ENCODE peak calls at places on chromosomes 6 and 20, in nine cellular contexts. One of them, this sample, is unnamed.
A peak's percentile ranks its signal among the peaks of the same experiment; 100 is the strongest.

GRCh38 chr6:24630861-24631505 is 15.0 kb downstream of the KIAA0319 start:
- DNase-seq in heart left ventricle: no peak
- DNase-seq in BE2C: no peak
- DNase-seq in cardiac muscle cell: no peak
- DNase-seq in HFF-Myc: no peak
- DNase-seq in upper lobe of right lung: no peak
- DNase-seq in HL-60: no peak
- DNase-seq in fibroblast of the aortic adventitia: no peak
- DNase-seq in prostate gland: no peak
- DNase-seq in this sample: no peak

GRCh38 chr20:47915495-47915894 is 130.2 kb upstream of the SULF2 start:
- DNase-seq in heart left ventricle: no peak
- DNase-seq in BE2C: no peak
- DNase-seq in cardiac muscle cell: no peak
- DNase-seq in HFF-Myc: no peak
- DNase-seq in upper lobe of right lung: no peak
- DNase-seq in HL-60: no peak
- DNase-seq in fibroblast of the aortic adventitia: no peak
- DNase-seq in prostate gland: no peak
- DNase-seq in this sample: no peak

GRCh38 chr20:44137210-44137781 is 49.7 kb downstream of the JPH2 start:
- DNase-seq in heart left ventricle: peak; percentile 80
- DNase-seq in BE2C: no peak
- DNase-seq in cardiac muscle cell: peak; percentile 68
- DNase-seq in HFF-Myc: no peak
- DNase-seq in upper lobe of right lung: no peak
- DNase-seq in HL-60: no peak
- DNase-seq in fibroblast of the aortic adventitia: peak; percentile 25
- DNase-seq in prostate gland: no peak
- DNase-seq in this sample: peak; percentile 58

GRCh38 chr20:58359441-58359840 is 29.6 kb upstream of the VAPB start:
- DNase-seq in heart left ventricle: no peak
- DNase-seq in BE2C: peak; percentile 61
- DNase-seq in cardiac muscle cell: peak; percentile 30
- DNase-seq in HFF-Myc: no peak
- DNase-seq in upper lobe of right lung: no peak
- DNase-seq in HL-60: no peak
- DNase-seq in fibroblast of the aortic adventitia: peak; percentile 12
- DNase-seq in prostate gland: no peak
- DNase-seq in this sample: peak; percentile 22

GRCh38 chr6:117502580-117502979 is 20.1 kb downstream of the DCBLD1 start:
- DNase-seq in heart left ventricle: no peak
- DNase-seq in BE2C: no peak
- DNase-seq in cardiac muscle cell: peak; percentile 50
- DNase-seq in HFF-Myc: no peak
- DNase-seq in upper lobe of right lung: no peak
- DNase-seq in HL-60: no peak
- DNase-seq in fibroblast of the aortic adventitia: peak; percentile 38
- DNase-seq in prostate gland: no peak
- DNase-seq in this sample: no peak

GRCh38 chr20:5172167-5172586 is 45.4 kb downstream of the CDS2 start:
- DNase-seq in heart left ventricle: no peak
- DNase-seq in BE2C: no peak
- DNase-seq in cardiac muscle cell: no peak
- DNase-seq in HFF-Myc: no peak
- DNase-seq in upper lobe of right lung: no peak
- DNase-seq in HL-60: no peak
- DNase-seq in fibroblast of the aortic adventitia: no peak
- DNase-seq in prostate gland: no peak
- DNase-seq in this sample: no peak

GRCh38 chr20:17530716-17531536 is at the start of gene BFSP1:
- DNase-seq in heart left ventricle: peak; percentile 61
- DNase-seq in BE2C: peak; percentile 75
- DNase-seq in cardiac muscle cell: peak; percentile 80
- DNase-seq in HFF-Myc: no peak
- DNase-seq in upper lobe of right lung: peak; percentile 82
- DNase-seq in HL-60: no peak
- DNase-seq in fibroblast of the aortic adventitia: peak; percentile 51
- DNase-seq in prostate gland: peak; percentile 22
- DNase-seq in this sample: peak; percentile 55

GRCh38 chr20:48523191-48523757 is 304.5 kb downstream of the PREX1 start:
- DNase-seq in heart left ventricle: no peak
- DNase-seq in BE2C: no peak
- DNase-seq in cardiac muscle cell: peak; percentile 91
- DNase-seq in HFF-Myc: peak; percentile 59
- DNase-seq in upper lobe of right lung: no peak
- DNase-seq in HL-60: peak; percentile 6
- DNase-seq in fibroblast of the aortic adventitia: peak; percentile 79
- DNase-seq in prostate gland: no peak
- DNase-seq in this sample: peak; percentile 54

GRCh38 chr20:11549172-11550117 is 368.2 kb upstream of the BTBD3 start:
- DNase-seq in heart left ventricle: no peak
- DNase-seq in BE2C: no peak
- DNase-seq in cardiac muscle cell: peak; percentile 3
- DNase-seq in HFF-Myc: no peak
- DNase-seq in upper lobe of right lung: no peak
- DNase-seq in HL-60: no peak
- DNase-seq in fibroblast of the aortic adventitia: no peak
- DNase-seq in prostate gland: no peak
- DNase-seq in this sample: no peak

DNA sequence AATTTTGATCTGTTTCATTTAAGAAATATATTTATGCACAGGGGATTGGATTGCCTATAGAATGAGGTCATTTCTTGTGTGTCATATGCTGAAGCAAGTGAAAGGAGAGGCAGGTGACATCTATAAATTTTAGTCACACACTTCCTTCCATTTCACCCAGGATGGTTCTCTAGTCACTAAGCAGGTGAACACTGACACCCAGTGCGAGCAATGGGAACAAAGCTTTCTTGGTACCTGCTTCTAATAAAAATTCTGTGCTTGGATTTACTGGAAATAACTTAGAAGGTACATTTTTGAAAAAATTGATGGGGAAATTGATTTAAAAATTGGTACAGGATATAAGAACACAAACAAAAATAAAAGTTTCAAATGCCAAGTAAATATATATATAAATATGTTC is 66.9 kb upstream of the MC3R start:
- DNase-seq in heart left ventricle: no peak
- DNase-seq in BE2C: no peak
- DNase-seq in cardiac muscle cell: no peak
- DNase-seq in HFF-Myc: no peak
- DNase-seq in upper lobe of right lung: no peak
- DNase-seq in HL-60: no peak
- DNase-seq in fibroblast of the aortic adventitia: no peak
- DNase-seq in prostate gland: no peak
- DNase-seq in this sample: no peak
- TF ChIP-seq CTCF in heart left ventricle: peak; percentile 23
- TF ChIP-seq CTCF in BE2C: peak; percentile 58
- TF ChIP-seq CTCF in cardiac muscle cell: no peak
- TF ChIP-seq CTCF in HFF-Myc: no peak
- TF ChIP-seq CTCF in upper lobe of right lung: peak; percentile 29
- TF ChIP-seq CTCF in HL-60: no peak
- TF ChIP-seq CTCF in fibroblast of the aortic adventitia: no peak
- TF ChIP-seq CTCF in prostate gland: no peak
- TF ChIP-seq CTCF in this sample: no peak

GRCh38 chr6:449486-450419 is 58.2 kb downstream of the IRF4 start:
- DNase-seq in heart left ventricle: no peak
- DNase-seq in BE2C: no peak
- DNase-seq in cardiac muscle cell: no peak
- DNase-seq in HFF-Myc: no peak
- DNase-seq in upper lobe of right lung: no peak
- DNase-seq in HL-60: no peak
- DNase-seq in fibroblast of the aortic adventitia: no peak
- DNase-seq in prostate gland: no peak
- DNase-seq in this sample: no peak
- H3K4me3 ChIP-seq in heart left ventricle: no peak overlapping the region
- H3K4me3 ChIP-seq in BE2C: no peak overlapping the region
- H3K4me3 ChIP-seq in cardiac muscle cell: no peak overlapping the region
- H3K4me3 ChIP-seq in HFF-Myc: no peak overlapping the region
- H3K4me3 ChIP-seq in upper lobe of right lung: no peak overlapping the region
- H3K4me3 ChIP-seq in HL-60: no peak overlapping the region
- H3K4me3 ChIP-seq in fibroblast of the aortic adventitia: no peak overlapping the region
- H3K4me3 ChIP-seq in prostate gland: no peak overlapping the region
- H3K4me3 ChIP-seq in this sample: no peak overlapping the region

GRCh38 chr6:135434095-135434494 is 63.4 kb downstream of the AHI1 start:
- DNase-seq in heart left ventricle: no peak
- DNase-seq in BE2C: no peak
- DNase-seq in cardiac muscle cell: no peak
- DNase-seq in HFF-Myc: no peak
- DNase-seq in upper lobe of right lung: no peak
- DNase-seq in HL-60: no peak
- DNase-seq in fibroblast of the aortic adventitia: no peak
- DNase-seq in prostate gland: no peak
- DNase-seq in this sample: no peak

GRCh38 chr6:135439549-135439948 is 58.0 kb downstream of the AHI1 start:
- DNase-seq in heart left ventricle: no peak
- DNase-seq in BE2C: no peak
- DNase-seq in cardiac muscle cell: no peak
- DNase-seq in HFF-Myc: no peak
- DNase-seq in upper lobe of right lung: no peak
- DNase-seq in HL-60: no peak
- DNase-seq in fibroblast of the aortic adventitia: no peak
- DNase-seq in prostate gland: no peak
- DNase-seq in this sample: no peak

GRCh38 chr6:135440087-135440792 is 57.3 kb downstream of the AHI1 start:
- DNase-seq in heart left ventricle: no peak
- DNase-seq in BE2C: no peak
- DNase-seq in cardiac muscle cell: no peak
- DNase-seq in HFF-Myc: no peak
- DNase-seq in upper lobe of right lung: no peak
- DNase-seq in HL-60: no peak
- DNase-seq in fibroblast of the aortic adventitia: no peak
- DNase-seq in prostate gland: no peak
- DNase-seq in this sample: no peak

GRCh38 chr6:135438907-135439535 is 58.5 kb downstream of the AHI1 start:
- DNase-seq in heart left ventricle: no peak
- DNase-seq in BE2C: no peak
- DNase-seq in cardiac muscle cell: peak; percentile 40
- DNase-seq in HFF-Myc: peak; percentile 7
- DNase-seq in upper lobe of right lung: no peak
- DNase-seq in HL-60: no peak
- DNase-seq in fibroblast of the aortic adventitia: peak; percentile 44
- DNase-seq in prostate gland: no peak
- DNase-seq in this sample: peak; percentile 37
- TF ChIP-seq CTCF in heart left ventricle: peak; percentile 22
- TF ChIP-seq CTCF in BE2C: peak; percentile 54
- TF ChIP-seq CTCF in cardiac muscle cell: peak; percentile 48
- TF ChIP-seq CTCF in HFF-Myc: peak; percentile 26
- TF ChIP-seq CTCF in upper lobe of right lung: peak; percentile 40
- TF ChIP-seq CTCF in HL-60: peak; percentile 52
- TF ChIP-seq CTCF in fibroblast of the aortic adventitia: peak; percentile 52
- TF ChIP-seq CTCF in prostate gland: peak; percentile 14
- TF ChIP-seq CTCF in this sample: peak; percentile 51

GRCh38 chr6:127484207-127484858 is 25.1 kb upstream of the KIAA0408 start:
- DNase-seq in heart left ventricle: no peak
- DNase-seq in BE2C: no peak
- DNase-seq in cardiac muscle cell: peak; percentile 49
- DNase-seq in HFF-Myc: no peak
- DNase-seq in upper lobe of right lung: no peak
- DNase-seq in HL-60: no peak
- DNase-seq in fibroblast of the aortic adventitia: peak; percentile 58
- DNase-seq in prostate gland: no peak
- DNase-seq in this sample: peak; percentile 65
- H3K4me3 ChIP-seq in heart left ventricle: no peak overlapping the region
- H3K4me3 ChIP-seq in BE2C: no peak overlapping the region
- H3K4me3 ChIP-seq in cardiac muscle cell: no peak overlapping the region
- H3K4me3 ChIP-seq in HFF-Myc: no peak overlapping the region
- H3K4me3 ChIP-seq in upper lobe of right lung: peak overlapping the region; percentile 14
- H3K4me3 ChIP-seq in HL-60: no peak overlapping the region
- H3K4me3 ChIP-seq in fibroblast of the aortic adventitia: peak overlapping the region; percentile 1
- H3K4me3 ChIP-seq in prostate gland: no peak overlapping the region
- H3K4me3 ChIP-seq in this sample: no peak overlapping the region

GRCh38 chr6:69311888-69312287 is 484.9 kb downstream of the LMBRD1 start:
- DNase-seq in heart left ventricle: no peak
- DNase-seq in BE2C: no peak
- DNase-seq in cardiac muscle cell: no peak
- DNase-seq in HFF-Myc: no peak
- DNase-seq in upper lobe of right lung: no peak
- DNase-seq in HL-60: no peak
- DNase-seq in fibroblast of the aortic adventitia: no peak
- DNase-seq in prostate gland: no peak
- DNase-seq in this sample: no peak
- TF ChIP-seq CTCF in heart left ventricle: no peak
- TF ChIP-seq CTCF in BE2C: no peak
- TF ChIP-seq CTCF in cardiac muscle cell: no peak
- TF ChIP-seq CTCF in HFF-Myc: no peak
- TF ChIP-seq CTCF in upper lobe of right lung: no peak
- TF ChIP-seq CTCF in HL-60: no peak
- TF ChIP-seq CTCF in fibroblast of the aortic adventitia: no peak
- TF ChIP-seq CTCF in prostate gland: no peak
- TF ChIP-seq CTCF in this sample: no peak

GRCh38 chr6:161918154-161918553 is 644.3 kb upstream of the AGPAT4 start:
- DNase-seq in heart left ventricle: no peak
- DNase-seq in BE2C: no peak
- DNase-seq in cardiac muscle cell: no peak
- DNase-seq in HFF-Myc: no peak
- DNase-seq in upper lobe of right lung: no peak
- DNase-seq in HL-60: no peak
- DNase-seq in fibroblast of the aortic adventitia: no peak
- DNase-seq in prostate gland: no peak
- DNase-seq in this sample: no peak
- H3K4me3 ChIP-seq in heart left ventricle: no peak overlapping the region
- H3K4me3 ChIP-seq in BE2C: no peak overlapping the region
- H3K4me3 ChIP-seq in cardiac muscle cell: no peak overlapping the region
- H3K4me3 ChIP-seq in HFF-Myc: no peak overlapping the region
- H3K4me3 ChIP-seq in upper lobe of right lung: no peak overlapping the region
- H3K4me3 ChIP-seq in HL-60: no peak overlapping the region
- H3K4me3 ChIP-seq in fibroblast of the aortic adventitia: no peak overlapping the region
- H3K4me3 ChIP-seq in prostate gland: no peak overlapping the region
- H3K4me3 ChIP-seq in this sample: no peak overlapping the region

GRCh38 chr6:157323114-157323923 is at the start of gene TMEM242:
- DNase-seq in heart left ventricle: peak; percentile 91
- DNase-seq in BE2C: peak; percentile 91
- DNase-seq in cardiac muscle cell: peak; percentile 97
- DNase-seq in HFF-Myc: peak; percentile 79
- DNase-seq in upper lobe of right lung: peak; percentile 95
- DNase-seq in HL-60: peak; percentile 72
- DNase-seq in fibroblast of the aortic adventitia: peak; percentile 95
- DNase-seq in prostate gland: peak; percentile 84
- DNase-seq in this sample: peak; percentile 95
- TF ChIP-seq CTCF in heart left ventricle: peak; percentile 38
- TF ChIP-seq CTCF in BE2C: peak; percentile 40
- TF ChIP-seq CTCF in cardiac muscle cell: peak; percentile 41
- TF ChIP-seq CTCF in HFF-Myc: peak; percentile 7
- TF ChIP-seq CTCF in upper lobe of right lung: peak; percentile 41
- TF ChIP-seq CTCF in HL-60: no peak
- TF ChIP-seq CTCF in fibroblast of the aortic adventitia: peak; percentile 51
- TF ChIP-seq CTCF in prostate gland: no peak
- TF ChIP-seq CTCF in this sample: peak; percentile 41